ENCODE peak calls at places on chromosomes 13 and 19, in seven cellular contexts. F is uterus, S is fibroblast of the aortic adventitia, G is Peyer's patch, J is retinal pigment epithelial cell, C is foreskin fibroblast, Y is lung. H is an unnamed sample.

GRCh38 chr13:70829748-70830147 is 721.5 kb upstream of the KLHL1 start:
- DNase-seq in F (no peak), S (no peak), G (no peak), J (no peak), C (no peak), Y (no peak), H (no peak)

GRCh38 chr13:51006067-51006800 is 96.6 kb downstream of the RNASEH2B start:
- DNase-seq in F (peak; percentile 52), S (peak; percentile 75), G (no peak), J (no peak), C (peak; percentile 68), Y (no peak), H (no peak)

GRCh38 chr19:58182577-58182988 is 278 bp upstream of the ZNF274 start:
- DNase-seq in F (no peak), S (no peak), G (no peak), J (no peak), C (no peak), Y (no peak), H (no peak)

GRCh38 chr13:23755040-23755439 is 134.2 kb downstream of the MIPEP start:
- DNase-seq in F (no peak), S (no peak), G (no peak), J (no peak), C (no peak), Y (no peak), H (no peak)

GRCh38 chr13:91767681-91768080 is 369.3 kb downstream of the GPC5 start:
- DNase-seq in F (no peak), S (no peak), G (no peak), J (no peak), C (no peak), Y (no peak), H (no peak)

GRCh38 chr13:32969516-32969941 is 46.7 kb upstream of the KL start:
- DNase-seq in F (peak; percentile 20), S (peak; percentile 67), G (no peak), J (no peak), C (peak; percentile 70), Y (no peak), H (no peak)

GRCh38 chr19:31054430-31054829 is 294.8 kb downstream of the TSHZ3 start:
- DNase-seq in F (no peak), S (peak; percentile 70), G (peak; percentile 47), J (peak; percentile 11), C (peak; percentile 54), Y (no peak), H (peak; percentile 6)

GRCh38 chr13:23347601-23348000 is 85.9 kb downstream of the SACS start:
- DNase-seq in F (no peak), S (no peak), G (no peak), J (no peak), C (no peak), Y (no peak), H (no peak)

GRCh38 chr19:12997967-12998940 is 3.0 kb downstream of the NFIX start:
- DNase-seq in F (no peak), S (peak; percentile 46), G (no peak), J (no peak), C (no peak), Y (no peak), H (no peak)

GRCh38 chr13:72151241-72151640 is 284.2 kb upstream of the DACH1 start:
- DNase-seq in F (no peak), S (peak; percentile 1), G (no peak), J (no peak), C (peak; percentile 43), Y (no peak), H (no peak)

GRCh38 chr13:76225815-76226489 is 589.8 kb downstream of the LMO7 start:
- DNase-seq in F (no peak), S (peak; percentile 42), G (no peak), J (no peak), C (peak; percentile 84), Y (no peak), H (no peak)

GRCh38 chr19:12796146-12797071 is 5.1 kb downstream of the JUNB start:
- DNase-seq in F (peak; percentile 75), S (peak; percentile 86), G (peak; percentile 87), J (no peak), C (peak; percentile 91), Y (peak; percentile 75), H (no peak)

GRCh38 chr19:1360818-1361461 is 22.8 kb upstream of the NDUFS7 start:
- DNase-seq in F (peak; percentile 78), S (peak; percentile 85), G (peak; percentile 56), J (no peak), C (peak; percentile 93), Y (peak; percentile 48), H (no peak)

GRCh38 chr19:13539332-13539731 is 33.1 kb upstream of the CACNA1A start:
- DNase-seq in F (no peak), S (no peak), G (no peak), J (no peak), C (no peak), Y (no peak), H (no peak)

GRCh38 chr19:7444042-7444441 is 44.8 kb downstream of the PEX11G start:
- DNase-seq in F (no peak), S (no peak), G (no peak), J (no peak), C (no peak), Y (no peak), H (no peak)

GRCh38 chr13:98549006-98549727 is 27.7 kb downstream of the STK24 start:
- DNase-seq in F (no peak), S (peak; percentile 76), G (peak; percentile 32), J (no peak), C (peak; percentile 94), Y (no peak), H (no peak)

GRCh38 chr19:6854758-6855157 is 32.6 kb upstream of the ADGRE1 start:
- DNase-seq in F (no peak), S (no peak), G (no peak), J (no peak), C (no peak), Y (no peak), H (no peak)

GRCh38 chr19:5090780-5091575 is 122.1 kb downstream of the KDM4B start:
- DNase-seq in F (peak; percentile 40), S (peak; percentile 62), G (no peak), J (peak; percentile 64), C (peak; percentile 64), Y (no peak), H (no peak)

GRCh38 chr19:36838784-36839324 is 667 bp upstream of the ZNF790 start:
- DNase-seq in F (no peak), S (no peak), G (no peak), J (no peak), C (no peak), Y (no peak), H (no peak)

GRCh38 chr13:49997935-49998334 is 1.1 kb downstream of the TRIM13 start:
- DNase-seq in F (no peak), S (peak; percentile 23), G (no peak), J (no peak), C (peak; percentile 19), Y (no peak), H (no peak)

GRCh38 chr13:100646030-100646673 is 28.4 kb downstream of the TMTC4 start:
- DNase-seq in F (no peak), S (peak; percentile 31), G (no peak), J (no peak), C (peak; percentile 63), Y (no peak), H (no peak)

GRCh38 chr13:30107536-30108136 is 199.7 kb downstream of the KATNAL1 start:
- DNase-seq in F (no peak), S (peak; percentile 47), G (no peak), J (no peak), C (peak; percentile 91), Y (no peak), H (no peak)

GRCh38 chr19:15463865-15464371 is 426 bp downstream of the RASAL3 start:
- DNase-seq in F (no peak), S (no peak), G (peak; percentile 90), J (no peak), C (no peak), Y (no peak), H (no peak)

GRCh38 chr19:15666883-15667282 is 6.0 kb upstream of the CYP4F12 start:
- DNase-seq in F (no peak), S (no peak), G (peak; percentile 86), J (no peak), C (no peak), Y (no peak), H (no peak)

GRCh38 chr13:99988469-99989375 is 7.1 kb downstream of the ZIC2 start:
- DNase-seq in F (no peak), S (no peak), G (no peak), J (no peak), C (no peak), Y (no peak), H (no peak)

GRCh38 chr13:102235689-102236088 is 166.2 kb downstream of the FGF14 start:
- DNase-seq in F (no peak), S (no peak), G (no peak), J (no peak), C (no peak), Y (no peak), H (no peak)

GRCh38 chr19:15101479-15102082 is 5.6 kb upstream of the SYDE1 start:
- DNase-seq in F (no peak), S (peak; percentile 54), G (peak; percentile 72), J (no peak), C (peak; percentile 60), Y (no peak), H (no peak)

DNA sequence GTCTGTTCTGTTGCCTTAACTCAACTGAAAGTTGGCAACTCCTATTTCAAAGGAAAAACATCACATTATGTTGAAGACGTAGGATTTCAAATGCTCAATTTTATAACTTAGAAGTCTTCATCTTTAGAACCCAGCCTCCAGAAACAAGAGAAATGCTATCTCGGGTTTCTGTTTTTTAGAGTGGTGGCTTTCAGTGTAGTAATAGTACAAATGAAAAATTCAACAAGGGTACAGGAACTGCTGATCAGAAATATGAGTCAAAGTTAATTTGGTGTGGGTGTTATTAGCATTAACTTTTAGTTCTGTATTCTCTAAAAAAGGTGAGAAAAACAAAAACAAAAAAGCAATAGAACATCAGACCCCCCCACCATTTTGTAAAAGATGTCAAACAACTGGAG is 56.6 kb upstream of the FLT1 start:
- DNase-seq in F (no peak), S (no peak), G (no peak), J (no peak), C (no peak), Y (no peak), H (no peak)
- H3K4me3 ChIP-seq in F (no peak overlapping the region), S (no peak overlapping the region), G (no peak overlapping the region), J (no peak overlapping the region), C (no peak overlapping the region), Y (no peak overlapping the region), H (no peak overlapping the region)

DNA sequence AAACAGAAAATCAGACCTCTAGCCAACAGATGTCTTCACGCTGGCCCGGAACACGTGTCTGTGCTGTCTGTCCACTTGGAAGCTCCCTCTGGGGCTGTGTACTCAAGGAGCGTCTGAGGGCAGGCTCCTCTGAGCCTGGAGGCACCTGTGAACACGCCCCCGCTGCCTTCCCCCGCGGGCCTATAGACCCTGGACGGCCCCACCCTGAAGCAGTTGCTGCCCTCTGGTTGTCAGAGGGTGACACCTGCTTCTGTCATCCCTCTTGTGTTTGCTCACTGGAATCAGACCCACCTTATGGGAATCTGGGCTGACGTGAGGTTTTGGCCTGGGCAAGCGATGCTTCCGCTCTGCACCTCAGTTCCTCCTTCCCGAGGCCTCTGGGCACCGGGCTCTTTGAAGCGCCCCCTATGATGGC is 19.2 kb downstream of the EPN1 start:
- DNase-seq in F (no peak), S (no peak), G (peak; percentile 61), J (no peak), C (no peak), Y (no peak), H (no peak)
- TF ChIP-seq CTCF in F (no peak), S (no peak), G (peak; percentile 28), J (no peak), C (no peak), Y (no peak), H (no peak)

GRCh38 chr13:111114362-111115050 is 604 bp upstream of the ARHGEF7 start:
- DNase-seq in F (peak; percentile 55), S (peak; percentile 19), G (no peak), J (no peak), C (peak; percentile 82), Y (no peak), H (no peak)
- H3K4me3 ChIP-seq in F (peak overlapping the region; percentile 36), S (peak overlapping the region; percentile 57), G (peak overlapping the region; percentile 37), J (peak overlapping the region; percentile 60), C (peak overlapping the region; percentile 53), Y (peak overlapping the region; percentile 48), H (peak overlapping the region; percentile 28)

GRCh38 chr13:26133851-26134250 is 82.0 kb upstream of the SHISA2 start:
- DNase-seq in F (no peak), S (no peak), G (no peak), J (no peak), C (no peak), Y (no peak), H (no peak)
- TF ChIP-seq CTCF in F (no peak), S (no peak), G (no peak), J (no peak), C (no peak), Y (no peak), H (no peak)

H was measured in LNCaP clone FGC.